ENCODE peak calls at places on chromosomes 6 and 20, in six cellular contexts. One of them, this sample, is unnamed.

GRCh38 chr20:18288748-18289705 is 700 bp downstream of the ZNF133 start:
- DNase-seq in breast epithelium: peak
- DNase-seq in endothelial cell of umbilical vein: no peak
- DNase-seq in neural progenitor cell: peak
- DNase-seq in activated B cell treated with CpG ODN at 0.5 μM for 24 hours: no peak
- DNase-seq in H9: no peak
- DNase-seq in this sample: peak

GRCh38 chr6:83273596-83273995 is 80.4 kb downstream of the RWDD2A start:
- DNase-seq in breast epithelium: no peak
- DNase-seq in endothelial cell of umbilical vein: no peak
- DNase-seq in neural progenitor cell: no peak
- DNase-seq in activated B cell treated with CpG ODN at 0.5 μM for 24 hours: no peak
- DNase-seq in H9: no peak
- DNase-seq in this sample: no peak

GRCh38 chr6:45466686-45467085 is 89.0 kb upstream of the SUPT3H start:
- DNase-seq in breast epithelium: no peak
- DNase-seq in endothelial cell of umbilical vein: no peak
- DNase-seq in neural progenitor cell: no peak
- DNase-seq in activated B cell treated with CpG ODN at 0.5 μM for 24 hours: no peak
- DNase-seq in H9: no peak
- DNase-seq in this sample: no peak

GRCh38 chr20:35595901-35596300 is 19.7 kb upstream of the SPAG4 start:
- DNase-seq in breast epithelium: no peak
- DNase-seq in endothelial cell of umbilical vein: no peak
- DNase-seq in neural progenitor cell: no peak
- DNase-seq in activated B cell treated with CpG ODN at 0.5 μM for 24 hours: no peak
- DNase-seq in H9: no peak
- DNase-seq in this sample: no peak

GRCh38 chr20:22460231-22460630 is 124.1 kb downstream of the FOXA2 start:
- DNase-seq in breast epithelium: no peak
- DNase-seq in endothelial cell of umbilical vein: no peak
- DNase-seq in neural progenitor cell: no peak
- DNase-seq in activated B cell treated with CpG ODN at 0.5 μM for 24 hours: no peak
- DNase-seq in H9: no peak
- DNase-seq in this sample: no peak

GRCh38 chr6:118672678-118673077 is 21.3 kb upstream of the CEP85L start:
- DNase-seq in breast epithelium: no peak
- DNase-seq in endothelial cell of umbilical vein: no peak
- DNase-seq in neural progenitor cell: no peak
- DNase-seq in activated B cell treated with CpG ODN at 0.5 μM for 24 hours: no peak
- DNase-seq in H9: no peak
- DNase-seq in this sample: no peak

GRCh38 chr6:81981812-81982211 is 229.3 kb upstream of the TENT5A start:
- DNase-seq in breast epithelium: no peak
- DNase-seq in endothelial cell of umbilical vein: peak
- DNase-seq in neural progenitor cell: no peak
- DNase-seq in activated B cell treated with CpG ODN at 0.5 μM for 24 hours: no peak
- DNase-seq in H9: no peak
- DNase-seq in this sample: no peak

GRCh38 chr20:62387219-62387913 is 463 bp downstream of the RPS21 start:
- DNase-seq in breast epithelium: no peak
- DNase-seq in endothelial cell of umbilical vein: no peak
- DNase-seq in neural progenitor cell: no peak
- DNase-seq in activated B cell treated with CpG ODN at 0.5 μM for 24 hours: no peak
- DNase-seq in H9: no peak
- DNase-seq in this sample: no peak

GRCh38 chr20:2133318-2134183 is 31.9 kb downstream of the STK35 start:
- DNase-seq in breast epithelium: no peak
- DNase-seq in endothelial cell of umbilical vein: no peak
- DNase-seq in neural progenitor cell: peak
- DNase-seq in activated B cell treated with CpG ODN at 0.5 μM for 24 hours: no peak
- DNase-seq in H9: no peak
- DNase-seq in this sample: no peak

GRCh38 chr20:58407201-58407873 is 18.3 kb downstream of the VAPB start:
- DNase-seq in breast epithelium: no peak
- DNase-seq in endothelial cell of umbilical vein: peak
- DNase-seq in neural progenitor cell: no peak
- DNase-seq in activated B cell treated with CpG ODN at 0.5 μM for 24 hours: no peak
- DNase-seq in H9: no peak
- DNase-seq in this sample: no peak

GRCh38 chr6:41659935-41660334 is 21.7 kb downstream of the MDFI start:
- DNase-seq in breast epithelium: no peak
- DNase-seq in endothelial cell of umbilical vein: no peak
- DNase-seq in neural progenitor cell: no peak
- DNase-seq in activated B cell treated with CpG ODN at 0.5 μM for 24 hours: no peak
- DNase-seq in H9: no peak
- DNase-seq in this sample: no peak

GRCh38 chr6:21665101-21665435 is 71.5 kb downstream of the SOX4 start:
- DNase-seq in breast epithelium: no peak
- DNase-seq in endothelial cell of umbilical vein: peak
- DNase-seq in neural progenitor cell: no peak
- DNase-seq in activated B cell treated with CpG ODN at 0.5 μM for 24 hours: no peak
- DNase-seq in H9: no peak
- DNase-seq in this sample: no peak

GRCh38 chr6:71621918-71622519 is 264.3 kb upstream of the RIMS1 start:
- DNase-seq in breast epithelium: no peak
- DNase-seq in endothelial cell of umbilical vein: peak
- DNase-seq in neural progenitor cell: peak
- DNase-seq in activated B cell treated with CpG ODN at 0.5 μM for 24 hours: no peak
- DNase-seq in H9: no peak
- DNase-seq in this sample: no peak

GRCh38 chr6:10397756-10398438 is 17.0 kb downstream of the TFAP2A start:
- DNase-seq in breast epithelium: no peak
- DNase-seq in endothelial cell of umbilical vein: no peak
- DNase-seq in neural progenitor cell: peak
- DNase-seq in activated B cell treated with CpG ODN at 0.5 μM for 24 hours: no peak
- DNase-seq in H9: no peak
- DNase-seq in this sample: peak

GRCh38 chr6:51960419-51960818 is 127.0 kb downstream of the PKHD1 start:
- DNase-seq in breast epithelium: no peak
- DNase-seq in endothelial cell of umbilical vein: no peak
- DNase-seq in neural progenitor cell: no peak
- DNase-seq in activated B cell treated with CpG ODN at 0.5 μM for 24 hours: no peak
- DNase-seq in H9: no peak
- DNase-seq in this sample: no peak

GRCh38 chr6:150251566-150252186 is 108.8 kb downstream of the PPP1R14C start:
- DNase-seq in breast epithelium: no peak
- DNase-seq in endothelial cell of umbilical vein: no peak
- DNase-seq in neural progenitor cell: no peak
- DNase-seq in activated B cell treated with CpG ODN at 0.5 μM for 24 hours: no peak
- DNase-seq in H9: no peak
- DNase-seq in this sample: no peak

DNA sequence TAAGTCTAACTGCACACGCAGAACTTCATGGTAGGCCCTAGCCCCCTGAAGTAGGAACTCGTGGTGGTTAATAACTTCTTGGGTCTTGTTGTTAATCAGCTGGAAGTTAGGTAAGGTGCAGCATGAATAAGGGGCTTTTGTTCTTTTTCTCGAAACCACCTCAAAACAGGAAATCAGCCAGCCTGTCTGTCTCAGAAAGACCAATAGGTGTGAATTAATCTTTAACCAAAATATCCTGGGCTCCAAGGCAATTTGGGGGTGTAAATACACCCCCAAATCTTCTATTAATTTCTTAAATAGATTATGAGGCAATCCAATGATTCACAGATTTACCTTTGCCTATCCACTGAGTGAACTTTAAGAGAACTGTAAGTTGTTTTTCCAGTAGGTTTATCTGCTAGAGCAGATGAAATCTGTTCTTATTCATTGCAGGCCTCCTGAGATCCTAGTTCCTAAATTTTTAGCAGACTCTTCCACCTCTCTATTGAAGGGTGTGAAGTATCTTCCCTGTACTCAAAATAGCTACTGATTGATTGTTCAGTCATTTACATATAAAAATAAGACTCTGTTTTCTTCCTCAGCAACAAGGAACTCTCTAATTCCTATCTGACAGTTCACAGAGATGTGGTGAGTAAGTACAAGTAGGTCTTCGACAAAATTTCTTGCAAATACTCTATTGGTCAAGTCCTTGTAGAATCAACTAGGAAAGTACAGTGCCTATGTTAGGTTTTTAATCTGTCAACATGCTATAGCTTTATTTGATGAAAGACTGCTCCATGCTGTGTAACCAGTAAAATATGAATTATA is 427.1 kb upstream of the NOX3 start:
- DNase-seq in breast epithelium: no peak
- DNase-seq in endothelial cell of umbilical vein: peak
- DNase-seq in neural progenitor cell: no peak
- DNase-seq in activated B cell treated with CpG ODN at 0.5 μM for 24 hours: no peak
- DNase-seq in H9: no peak
- DNase-seq in this sample: no peak
- TF ChIP-seq CTCF in breast epithelium: no peak
- TF ChIP-seq CTCF in endothelial cell of umbilical vein: no peak
- TF ChIP-seq CTCF in neural progenitor cell: no peak
- TF ChIP-seq CTCF in activated B cell treated with CpG ODN at 0.5 μM for 24 hours: no peak
- TF ChIP-seq CTCF in H9: no peak
- TF ChIP-seq CTCF in this sample: no peak

GRCh38 chr6:25698631-25699030 is 46.6 kb downstream of the SCGN start:
- DNase-seq in breast epithelium: no peak
- DNase-seq in endothelial cell of umbilical vein: no peak
- DNase-seq in neural progenitor cell: no peak
- DNase-seq in activated B cell treated with CpG ODN at 0.5 μM for 24 hours: no peak
- DNase-seq in H9: no peak
- DNase-seq in this sample: no peak

GRCh38 chr6:25699649-25700048 is 47.6 kb downstream of the SCGN start:
- DNase-seq in breast epithelium: no peak
- DNase-seq in endothelial cell of umbilical vein: no peak
- DNase-seq in neural progenitor cell: no peak
- DNase-seq in activated B cell treated with CpG ODN at 0.5 μM for 24 hours: no peak
- DNase-seq in H9: no peak
- DNase-seq in this sample: no peak

GRCh38 chr6:25701807-25702206 is 49.8 kb downstream of the SCGN start:
- DNase-seq in breast epithelium: no peak
- DNase-seq in endothelial cell of umbilical vein: no peak
- DNase-seq in neural progenitor cell: no peak
- DNase-seq in activated B cell treated with CpG ODN at 0.5 μM for 24 hours: no peak
- DNase-seq in H9: no peak
- DNase-seq in this sample: no peak

GRCh38 chr6:25703005-25703404 is 51.0 kb downstream of the SCGN start:
- DNase-seq in breast epithelium: no peak
- DNase-seq in endothelial cell of umbilical vein: no peak
- DNase-seq in neural progenitor cell: no peak
- DNase-seq in activated B cell treated with CpG ODN at 0.5 μM for 24 hours: no peak
- DNase-seq in H9: no peak
- DNase-seq in this sample: no peak

GRCh38 chr6:25700841-25701240 is 48.8 kb downstream of the SCGN start:
- DNase-seq in breast epithelium: no peak
- DNase-seq in endothelial cell of umbilical vein: no peak
- DNase-seq in neural progenitor cell: no peak
- DNase-seq in activated B cell treated with CpG ODN at 0.5 μM for 24 hours: no peak
- DNase-seq in H9: no peak
- DNase-seq in this sample: no peak
- TF ChIP-seq CTCF in breast epithelium: no peak
- TF ChIP-seq CTCF in endothelial cell of umbilical vein: no peak
- TF ChIP-seq CTCF in neural progenitor cell: no peak
- TF ChIP-seq CTCF in activated B cell treated with CpG ODN at 0.5 μM for 24 hours: no peak
- TF ChIP-seq CTCF in H9: no peak
- TF ChIP-seq CTCF in this sample: no peak

DNA sequence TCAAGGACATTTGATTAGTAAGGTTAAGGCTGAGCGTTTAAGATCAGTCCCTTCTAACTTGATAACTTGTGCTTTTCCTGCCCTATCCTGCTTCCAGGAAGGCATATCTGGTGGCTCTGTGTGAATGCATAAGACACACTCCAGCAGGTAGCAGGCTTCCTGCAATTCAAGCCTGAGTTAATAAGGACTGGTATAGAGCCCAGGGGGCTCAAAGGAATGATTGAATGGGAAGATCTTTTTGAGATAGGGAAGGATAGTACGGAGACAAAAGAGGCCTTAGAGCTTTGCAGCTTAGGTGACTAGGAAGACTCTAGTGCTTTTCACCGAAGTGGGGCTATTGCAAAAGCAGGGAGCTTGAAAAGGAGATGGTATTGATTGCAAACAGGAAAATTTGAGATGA is 307.1 kb downstream of the GRIK2 start:
- DNase-seq in breast epithelium: no peak
- DNase-seq in endothelial cell of umbilical vein: no peak
- DNase-seq in neural progenitor cell: peak
- DNase-seq in activated B cell treated with CpG ODN at 0.5 μM for 24 hours: no peak
- DNase-seq in H9: no peak
- DNase-seq in this sample: no peak
- TF ChIP-seq CTCF in breast epithelium: no peak
- TF ChIP-seq CTCF in endothelial cell of umbilical vein: no peak
- TF ChIP-seq CTCF in neural progenitor cell: no peak
- TF ChIP-seq CTCF in activated B cell treated with CpG ODN at 0.5 μM for 24 hours: no peak
- TF ChIP-seq CTCF in H9: no peak
- TF ChIP-seq CTCF in this sample: no peak

GRCh38 chr6:31806470-31807272 is at the start of gene LSM2:
- DNase-seq in breast epithelium: peak
- DNase-seq in endothelial cell of umbilical vein: peak
- DNase-seq in neural progenitor cell: peak
- DNase-seq in activated B cell treated with CpG ODN at 0.5 μM for 24 hours: peak
- DNase-seq in H9: peak
- DNase-seq in this sample: peak
- TF ChIP-seq CTCF in breast epithelium: peak
- TF ChIP-seq CTCF in endothelial cell of umbilical vein: peak
- TF ChIP-seq CTCF in neural progenitor cell: peak
- TF ChIP-seq CTCF in activated B cell treated with CpG ODN at 0.5 μM for 24 hours: no peak
- TF ChIP-seq CTCF in H9: peak
- TF ChIP-seq CTCF in this sample: no peak

DNA sequence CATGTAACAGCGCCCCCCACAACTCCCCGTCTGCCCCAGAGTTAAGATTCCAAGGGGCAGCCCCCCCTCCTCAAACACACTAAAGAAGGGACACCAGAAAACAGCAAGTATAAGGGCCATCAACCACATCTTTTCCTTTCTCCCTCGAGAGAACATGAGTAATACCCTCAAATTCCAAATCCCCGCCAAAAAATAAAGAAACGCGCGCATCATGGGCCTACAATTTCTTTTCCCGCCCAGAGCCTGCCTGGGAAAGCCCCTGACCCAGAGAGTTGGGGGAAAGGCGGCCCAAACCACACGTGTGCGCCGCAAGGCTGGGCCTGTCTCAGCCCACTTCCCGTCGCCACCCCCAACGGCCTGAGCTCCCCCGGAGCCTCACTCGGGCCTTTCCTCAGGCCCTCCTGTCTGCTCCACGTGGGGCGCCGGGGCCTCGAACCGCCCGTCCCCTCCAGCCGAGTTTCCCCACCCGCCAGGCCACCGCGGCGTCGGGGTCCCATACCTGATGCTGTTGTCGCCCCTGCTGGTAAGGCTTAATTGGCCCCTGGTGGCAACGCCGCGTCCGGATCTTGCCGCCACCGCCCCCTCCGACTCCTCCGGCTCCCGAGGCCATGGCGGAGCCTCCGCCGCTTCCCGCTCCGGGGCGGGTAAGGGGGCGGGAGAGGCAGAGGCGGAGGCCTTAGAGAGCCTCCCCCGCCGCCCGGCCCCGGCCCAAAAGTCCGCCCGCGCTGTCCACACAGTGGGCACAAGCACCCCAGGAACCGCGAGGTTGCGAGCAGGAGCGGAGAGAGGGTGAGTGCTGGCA is 746 bp downstream of the NUP153 start:
- DNase-seq in breast epithelium: peak
- DNase-seq in endothelial cell of umbilical vein: peak
- DNase-seq in neural progenitor cell: peak
- DNase-seq in activated B cell treated with CpG ODN at 0.5 μM for 24 hours: peak
- DNase-seq in H9: peak
- DNase-seq in this sample: peak
- TF ChIP-seq CTCF in breast epithelium: no peak
- TF ChIP-seq CTCF in endothelial cell of umbilical vein: peak
- TF ChIP-seq CTCF in neural progenitor cell: peak
- TF ChIP-seq CTCF in activated B cell treated with CpG ODN at 0.5 μM for 24 hours: no peak
- TF ChIP-seq CTCF in H9: peak
- TF ChIP-seq CTCF in this sample: no peak

This sample was measured in nephron progenitor cell.